ENCODE peak calls at places on chromosomes 11 and 22, in five cellular contexts. C is transverse colon, Y is cardiac muscle cell, U is esophagus squamous epithelium, B is HCT116. K is an unnamed sample.
A peak's percentile ranks its signal among the peaks of the same experiment; 100 is the strongest.

GRCh38 chr11:35242412-35242811 is 103.4 kb downstream of the CD44 start:
- DNase-seq in C (no peak), Y (no peak), U (no peak), B (no peak), K (no peak)

GRCh38 chr11:106585061-106585460 is 433.2 kb downstream of the GUCY1A2 start:
- DNase-seq in B (no peak), C (no peak), Y (peak; percentile 57), U (no peak), K (no peak)

GRCh38 chr11:1152316-1153104 is 5.2 kb upstream of the MUC5AC start:
- DNase-seq in Y (peak; percentile 54), C (no peak), B (no peak), U (no peak), K (peak; percentile 14)

GRCh38 chr11:24588075-24588474 is 91.2 kb downstream of the LUZP2 start:
- DNase-seq in U (no peak), C (no peak), B (no peak), Y (peak; percentile 17), K (no peak)

GRCh38 chr22:47954107-47954506 is 1191.7 kb downstream of the TBC1D22A start:
- DNase-seq in B (no peak), Y (no peak), C (no peak), U (no peak), K (no peak)

GRCh38 chr11:77580712-77581337 is 8.9 kb upstream of the AQP11 start:
- DNase-seq in Y (peak; percentile 15), B (no peak), U (no peak), C (no peak), K (no peak)

GRCh38 chr11:2663506-2663905 is 36.3 kb downstream of the KCNQ1OT1 start:
- DNase-seq in B (no peak), Y (no peak), C (no peak), U (no peak), K (no peak)

GRCh38 chr11:36186340-36186739 is 102.9 kb downstream of the COMMD9 start:
- DNase-seq in Y (peak; percentile 91), U (no peak), C (no peak), B (no peak), K (no peak)

GRCh38 chr22:16609548-16610261 is 17.1 kb upstream of the CCT8L2 start:
- DNase-seq in C (no peak), B (no peak), U (no peak), Y (no peak), K (peak; percentile 73)

GRCh38 chr11:110908401-110909106 is 196.3 kb upstream of the ARHGAP20 start:
- DNase-seq in U (no peak), C (no peak), Y (peak; percentile 69), B (no peak), K (no peak)

GRCh38 chr11:108601150-108601549 is 7.6 kb upstream of the EXPH5 start:
- DNase-seq in U (no peak), Y (no peak), B (no peak), C (no peak), K (no peak)

GRCh38 chr22:46088541-46089311 is 61.6 kb upstream of the PPARA start:
- DNase-seq in C (no peak), U (no peak), Y (peak; percentile 69), B (no peak), K (peak; percentile 66)

GRCh38 chr22:50186789-50187523 is 1.2 kb downstream of the TRABD start:
- DNase-seq in C (peak; percentile 78), B (no peak), Y (no peak), U (no peak), K (peak; percentile 82)

GRCh38 chr11:43837879-43838278 is 42.8 kb upstream of the ALKBH3 start:
- DNase-seq in C (no peak), U (no peak), B (no peak), Y (no peak), K (no peak)

GRCh38 chr22:48573766-48574165 is 1253.9 kb downstream of the BRD1 start:
- DNase-seq in C (no peak), B (no peak), U (no peak), Y (no peak), K (no peak)

GRCh38 chr22:47571616-47572015 is 809.2 kb downstream of the TBC1D22A start:
- DNase-seq in Y (no peak), U (no peak), B (no peak), C (no peak), K (no peak)

DNA sequence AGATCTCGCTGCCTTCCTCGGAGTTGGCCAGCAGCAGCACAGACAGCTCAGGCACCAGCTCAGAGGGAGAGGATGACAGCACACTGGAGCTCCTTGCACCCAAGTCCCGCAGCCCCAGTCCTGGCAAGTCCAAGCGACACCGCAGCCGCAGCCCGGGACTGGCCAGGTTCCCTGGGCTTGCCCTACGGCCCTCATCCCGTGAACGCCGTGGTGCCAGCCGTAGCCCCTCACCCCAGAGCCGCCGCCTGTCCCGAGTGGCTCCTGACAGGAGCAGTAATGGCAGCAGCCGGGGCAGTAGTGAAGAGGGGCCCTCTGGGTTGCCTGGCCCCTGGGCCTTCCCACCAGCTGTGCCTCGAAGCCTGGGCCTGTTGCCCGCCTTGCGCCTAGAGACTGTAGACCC is 6.4 kb downstream of the PLA2G3 start:
- DNase-seq in C (no peak), B (no peak), Y (no peak), U (no peak), K (no peak)
- H3K4me1 ChIP-seq in C (no peaks in the 10 kb centered on the region), B (no peaks in the 10 kb centered on the region), Y (no peaks in the 10 kb centered on the region), U (no peaks in the 10 kb centered on the region), K (peaks cover 13% of the 10 kb centered on the region)

GRCh38 chr11:61880454-61880853 is 10.9 kb downstream of the FADS3 start:
- DNase-seq in C (no peak), B (no peak), Y (no peak), U (no peak), K (no peak)
- H3K4me1 ChIP-seq in C (no peaks in the 10 kb centered on the region), B (peaks cover 13% of the 10 kb centered on the region), Y (peaks cover 3% of the 10 kb centered on the region), U (no peaks in the 10 kb centered on the region), K (no peaks in the 10 kb centered on the region)

GRCh38 chr22:37739000-37739399 is 42.2 kb downstream of the TRIOBP start:
- DNase-seq in U (no peak), Y (peak; percentile 92), C (no peak), B (no peak), K (peak; percentile 44)
- H3K4me1 ChIP-seq in U (peaks cover 10% of the 10 kb centered on the region), Y (peaks cover 17% of the 10 kb centered on the region), C (peaks cover 29% of the 10 kb centered on the region), B (peaks cover 69% of the 10 kb centered on the region), K (peaks cover 34% of the 10 kb centered on the region)

GRCh38 chr22:36355894-36356293 is 31.9 kb downstream of the MYH9 start:
- DNase-seq in Y (no peak), U (no peak), B (no peak), C (no peak), K (no peak)

GRCh38 chr22:36356708-36357694 is 30.8 kb downstream of the MYH9 start:
- DNase-seq in U (no peak), B (no peak), Y (no peak), C (no peak), K (no peak)

GRCh38 chr22:36351921-36352774 is 35.6 kb downstream of the MYH9 start:
- DNase-seq in B (no peak), U (no peak), C (no peak), Y (no peak), K (peak; percentile 59)

GRCh38 chr22:36352775-36353507 is 34.8 kb downstream of the MYH9 start:
- DNase-seq in C (no peak), B (no peak), U (no peak), Y (peak; percentile 75), K (no peak)

DNA sequence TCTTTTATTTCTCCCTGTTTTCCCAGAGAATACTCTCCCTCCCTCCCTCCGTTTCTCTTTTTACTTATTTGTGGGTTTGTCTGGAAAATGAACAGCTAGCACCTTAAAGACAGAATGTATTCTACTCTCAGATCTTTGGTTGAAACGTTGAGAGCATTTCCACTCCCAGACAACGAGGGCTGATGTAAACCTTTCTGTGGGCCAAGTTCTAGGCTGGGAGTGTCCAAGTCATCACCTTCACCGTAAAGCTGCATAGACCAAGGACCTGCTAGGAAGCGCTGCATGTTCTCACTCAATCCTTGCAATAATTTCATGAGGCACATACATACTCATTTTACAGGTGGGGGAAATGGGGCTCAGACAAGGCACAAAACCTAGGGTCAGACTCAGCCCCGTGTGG is 32.4 kb downstream of the MYH9 start:
- DNase-seq in C (no peak), U (no peak), B (no peak), Y (peak; percentile 70), K (no peak)
- H3K4me1 ChIP-seq in C (peaks cover 89% of the 10 kb centered on the region), U (peaks cover 78% of the 10 kb centered on the region), B (peaks cover 95% of the 10 kb centered on the region), Y (peaks cover 32% of the 10 kb centered on the region), K (peaks cover 99% of the 10 kb centered on the region)

DNA sequence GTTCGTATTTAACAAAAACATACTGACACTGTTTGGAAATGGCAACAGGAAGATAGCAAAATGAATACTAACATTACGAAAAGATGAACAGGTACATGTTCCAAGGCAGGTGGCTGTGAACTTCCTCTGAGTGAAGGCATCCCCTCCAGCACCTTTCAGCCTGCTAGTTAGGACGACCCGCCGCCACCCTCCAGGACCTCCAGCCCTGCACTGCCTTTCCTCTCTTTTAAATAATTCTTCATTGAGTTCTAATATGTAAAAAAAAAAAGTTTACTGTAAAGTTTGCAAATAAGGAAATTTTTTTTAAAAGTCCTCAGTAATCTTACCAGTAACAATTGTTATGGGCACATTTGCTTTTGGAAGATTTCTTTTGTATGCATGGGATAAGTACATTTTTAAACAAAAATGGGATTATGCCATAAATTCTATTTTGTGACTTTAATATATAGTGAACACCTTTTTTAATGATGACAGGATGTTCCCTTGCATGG is 6.0 kb downstream of the NEAT1 start:
- DNase-seq in Y (no peak), C (peak; percentile 73), U (no peak), B (no peak), K (peak; percentile 47)
- H3K4me1 ChIP-seq in Y (peaks cover 51% of the 10 kb centered on the region), C (peaks cover 49% of the 10 kb centered on the region), U (peaks cover 5% of the 10 kb centered on the region), B (peaks cover 57% of the 10 kb centered on the region), K (peaks cover 69% of the 10 kb centered on the region)

GRCh38 chr22:37295946-37296345 is 13.6 kb downstream of the CYTH4 start:
- DNase-seq in Y (no peak), B (no peak), C (no peak), U (no peak), K (no peak)

GRCh38 chr22:37295213-37295886 is 13.0 kb downstream of the CYTH4 start:
- DNase-seq in Y (no peak), U (no peak), B (no peak), C (no peak), K (no peak)

GRCh38 chr22:37293172-37293571 is 10.9 kb downstream of the CYTH4 start:
- DNase-seq in Y (no peak), U (no peak), B (no peak), C (no peak), K (no peak)

GRCh38 chr22:37292641-37293040 is 10.3 kb downstream of the CYTH4 start:
- DNase-seq in C (no peak), B (no peak), U (no peak), Y (no peak), K (no peak)

DNA sequence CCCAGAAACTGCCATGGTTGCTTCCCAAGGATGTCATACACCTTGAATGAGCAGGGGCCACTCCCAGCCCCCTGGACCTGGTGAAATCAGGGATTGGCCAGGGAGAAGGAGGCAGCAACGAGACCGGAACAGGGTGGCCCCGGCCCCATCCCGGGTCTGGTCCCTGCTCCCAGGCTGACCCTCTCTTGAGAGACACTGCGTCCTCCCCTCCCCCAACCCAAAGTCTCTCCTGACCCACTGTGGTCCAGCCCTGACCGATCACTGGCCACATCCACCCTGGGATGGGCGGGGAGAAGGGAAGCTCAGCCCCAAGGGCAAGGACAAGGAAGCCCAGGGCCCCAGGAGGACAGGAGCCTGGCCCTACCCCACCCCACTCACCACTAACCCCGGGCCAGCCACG is 12.4 kb downstream of the CYTH4 start:
- DNase-seq in Y (no peak), C (no peak), B (no peak), U (no peak), K (no peak)
- H3K4me1 ChIP-seq in Y (no peaks in the 10 kb centered on the region), C (no peaks in the 10 kb centered on the region), B (peaks cover 25% of the 10 kb centered on the region), U (no peaks in the 10 kb centered on the region), K (no peaks in the 10 kb centered on the region)